ENCODE peak calls at places on chromosomes 3 and 15, in ten cellular contexts. M is stimulated activated CD4-positive, alpha-beta T cell treated with anti-CD3 and anti-CD28 coated beads, Interleukin-1b, Interleukin-23, amount 100 ng/mL, for 4 hours; P is substantia nigra; B is lower lobe of right lung; S is AG10803; C is NCI-H774; Z is HL-60; R is occipital lobe; H is cardiac fibroblast; N is T follicular helper cell. L is an unnamed sample.
A peak's percentile ranks its signal among the peaks of the same experiment; 100 is the strongest.

GRCh38 chr3:26193558-26193957 is 403.7 kb downstream of the OXSM start:
- DNase-seq in M (no peak), P (no peak), B (no peak), S (no peak), C (no peak), Z (no peak), R (no peak), H (no peak), N (no peak), L (no peak)

GRCh38 chr3:48397767-48398681 is 26.0 kb downstream of the FBXW12 start:
- DNase-seq in M (no peak), P (no peak), B (no peak), S (no peak), C (no peak), Z (peak; percentile 29), R (no peak), H (no peak), N (no peak), L (no peak)

GRCh38 chr3:169147246-169148008 is 516.1 kb downstream of the MECOM start:
- DNase-seq in M (no peak), P (no peak), B (peak; percentile 56), S (peak; percentile 57), C (peak; percentile 34), Z (no peak), R (no peak), H (peak; percentile 74), N (no peak), L (no peak)

GRCh38 chr15:81133782-81134461 is at the start of gene CFAP161:
- DNase-seq in M (peak; percentile 26), P (peak; percentile 39), B (peak; percentile 80), S (peak; percentile 67), C (peak; percentile 85), Z (no peak), R (peak; percentile 75), H (peak; percentile 66), N (no peak), L (no peak)

GRCh38 chr15:80674245-80674614 is 20.9 kb upstream of the ABHD17C start:
- DNase-seq in M (no peak), P (no peak), B (no peak), S (peak; percentile 61), C (no peak), Z (no peak), R (no peak), H (peak; percentile 50), N (no peak), L (no peak)

GRCh38 chr3:79361748-79362378 is 405.9 kb downstream of the ROBO1 start:
- DNase-seq in M (no peak), P (no peak), B (no peak), S (peak; percentile 45), C (peak; percentile 26), Z (peak; percentile 20), R (no peak), H (peak; percentile 80), N (no peak), L (no peak)

GRCh38 chr3:4722103-4722502 is 229.0 kb downstream of the ITPR1 start:
- DNase-seq in M (no peak), P (no peak), B (no peak), S (peak; percentile 76), C (no peak), Z (peak; percentile 16), R (no peak), H (peak; percentile 89), N (no peak), L (no peak)

GRCh38 chr3:107657971-107658370 is 135.2 kb downstream of the BBX start:
- DNase-seq in M (no peak), P (no peak), B (no peak), S (peak; percentile 60), C (no peak), Z (no peak), R (no peak), H (peak; percentile 72), N (no peak), L (no peak)

GRCh38 chr15:73691398-73691797 is 7.2 kb downstream of the CD276 start:
- DNase-seq in M (no peak), P (no peak), B (peak; percentile 60), S (peak; percentile 79), C (no peak), Z (no peak), R (no peak), H (peak; percentile 84), N (no peak), L (no peak)

GRCh38 chr15:34616613-34617012 is 33.2 kb upstream of the GOLGA8B start:
- DNase-seq in M (no peak), P (no peak), B (no peak), S (peak; percentile 37), C (no peak), Z (no peak), R (peak; percentile 5), H (peak; percentile 65), N (no peak), L (peak; percentile 16)

GRCh38 chr3:169813757-169814517 is 1.2 kb upstream of the LRRC34 start:
- DNase-seq in M (peak; percentile 42), P (no peak), B (peak; percentile 65), S (no peak), C (peak; percentile 87), Z (peak; percentile 69), R (no peak), H (peak; percentile 45), N (peak; percentile 62), L (no peak)

L was measured in epithelial cell of proximal tubule.